ENCODE peak calls at places on chromosomes 12 and 14, in nine cellular contexts. J is body of pancreas; C is activated naive CD4-positive, alpha-beta T cell treated with anti-CD3 and anti-CD28 coated beads, Interleukin-2, amount 10 ng/mL, durations not matched to agents 7 days and 5 days; H is activated CD4-positive, alpha-beta T cell treated with anti-CD3 and anti-CD28 coated beads, Interleukin-2, amount 50 U/mL, for 24 hours; T is lung; K is IMR-90; D is activated T-helper 1 cell treated with Interleukin-2 at 50 U/mL for 16 hours; Y is AG20443; P is activated T-cell treated with anti-CD3 and anti-CD28 coated beads, Interleukin-2, amount 50 U/mL, for 4 hours. V is an unnamed sample.

GRCh38 chr12:78938341-78939084 is 73.9 kb downstream of the SYT1 start:
- DNase-seq in J (no peak), C (no peak), H (no peak), T (no peak), K (no peak), D (no peak), Y (no peak), P (no peak), V (no peak)

GRCh38 chr12:23771230-23771949 is 178.1 kb downstream of the SOX5 start:
- DNase-seq in J (no peak), C (no peak), H (no peak), T (peak), K (no peak), D (no peak), Y (no peak), P (no peak), V (no peak)

GRCh38 chr12:10716704-10717315 is 6.3 kb downstream of the YBX3 start:
- DNase-seq in J (peak), C (no peak), H (no peak), T (peak), K (peak), D (no peak), Y (peak), P (no peak), V (no peak)

GRCh38 chr12:6074979-6075585 is 49.4 kb downstream of the VWF start:
- DNase-seq in J (no peak), C (peak), H (no peak), T (peak), K (no peak), D (no peak), Y (peak), P (no peak), V (peak)

GRCh38 chr12:130041983-130042812 is 120.1 kb upstream of the FZD10 start:
- DNase-seq in J (peak), C (peak), H (no peak), T (peak), K (no peak), D (no peak), Y (peak), P (peak), V (no peak)

GRCh38 chr14:101905614-101906013 is 58.8 kb upstream of the DYNC1H1 start:
- DNase-seq in J (no peak), C (no peak), H (no peak), T (no peak), K (no peak), D (no peak), Y (no peak), P (no peak), V (no peak)

GRCh38 chr14:24941719-24942118 is 108.2 kb downstream of the STXBP6 start:
- DNase-seq in J (peak), C (no peak), H (no peak), T (no peak), K (no peak), D (no peak), Y (no peak), P (no peak), V (no peak)

GRCh38 chr12:56836800-56837663 is 73.9 kb downstream of the HSD17B6 start:
- DNase-seq in J (no peak), C (peak), H (no peak), T (peak), K (peak), D (no peak), Y (peak), P (peak), V (no peak)

GRCh38 chr12:82842480-82842879 is 155.8 kb downstream of the TMTC2 start:
- DNase-seq in J (no peak), C (no peak), H (no peak), T (no peak), K (no peak), D (no peak), Y (no peak), P (no peak), V (no peak)

V was measured in natural killer cell.